ENCODE peak calls at places on chromosome 2, in six cellular contexts. A is left ventricle myocardium inferior; W is colonic mucosa; E is transverse colon; V is activated CD8-positive, alpha-beta memory T cell treated with anti-CD3 and anti-CD28 coated beads, Interleukin-2, amount 50 U/mL, for 48 hours; D is NCI-H82. I is an unnamed sample.

GRCh38 chr2:165328272-165328671 is 89.1 kb downstream of the SCN2A start:
- DNase-seq in A (no peak), W (no peak), E (no peak), V (no peak), D (no peak), I (no peak)

GRCh38 chr2:73250872-73251846 is 17.1 kb downstream of the CCT7 start:
- DNase-seq in A (no peak), W (no peak), E (no peak), V (no peak), D (peak), I (peak)

GRCh38 chr2:100757621-100758394 is 62.1 kb upstream of the NPAS2 start:
- DNase-seq in A (no peak), W (no peak), E (no peak), V (no peak), D (no peak), I (no peak)

GRCh38 chr2:49110571-49111315 is 43.6 kb downstream of the FSHR start:
- DNase-seq in A (no peak), W (no peak), E (no peak), V (no peak), D (no peak), I (no peak)

GRCh38 chr2:27720004-27720551 is 51.4 kb upstream of the MRPL33 start:
- DNase-seq in A (no peak), W (no peak), E (no peak), V (peak), D (no peak), I (no peak)

GRCh38 chr2:42722328-42723190 is 41.4 kb downstream of the OXER1 start:
- DNase-seq in A (peak), W (peak), E (peak), V (no peak), D (no peak), I (no peak)

GRCh38 chr2:128058114-128058513 is 30.3 kb upstream of the SAP130 start:
- DNase-seq in A (no peak), W (no peak), E (no peak), V (no peak), D (peak), I (peak)

GRCh38 chr2:223487447-223487846 is 114.7 kb downstream of the SCG2 start:
- DNase-seq in A (no peak), W (no peak), E (no peak), V (no peak), D (peak), I (no peak)